ENCODE peak calls at places on chromosome 18, in ten cellular contexts. L, S, F, I, Z, H, J, O, Q and B are unnamed samples.

GRCh38 chr18:46051731-46052461 is 20.2 kb downstream of the PSTPIP2 start:
- DNase-seq in L (no peak), S (no peak), F (peak), I (no peak), Z (peak), H (peak), J (no peak), O (no peak), Q (peak), B (peak)

GRCh38 chr18:73669299-73669698 is 478.3 kb downstream of the FBXO15 start:
- DNase-seq in L (no peak), S (no peak), F (peak), I (no peak), Z (no peak), H (no peak), J (no peak), O (no peak), Q (no peak), B (no peak)

GRCh38 chr18:22913861-22914260 is 19.3 kb upstream of the RBBP8 start:
- DNase-seq in L (no peak), S (no peak), F (no peak), I (no peak), Z (no peak), H (no peak), J (peak), O (no peak), Q (no peak), B (no peak)

GRCh38 chr18:6055711-6056110 is 160.4 kb upstream of the TMEM200C start:
- DNase-seq in L (no peak), S (no peak), F (peak), I (no peak), Z (peak), H (peak), J (no peak), O (no peak), Q (peak), B (peak)

GRCh38 chr18:961644-962355 is 57.1 kb downstream of the ADCYAP1 start:
- DNase-seq in L (peak), S (peak), F (peak), I (peak), Z (no peak), H (peak), J (no peak), O (peak), Q (peak), B (peak)

GRCh38 chr18:44537521-44537920 is 143.2 kb upstream of the SETBP1 start:
- DNase-seq in L (no peak), S (no peak), F (peak), I (no peak), Z (peak), H (peak), J (no peak), O (no peak), Q (peak), B (peak)

GRCh38 chr18:59814872-59815271 is 84.9 kb upstream of the PMAIP1 start:
- DNase-seq in L (no peak), S (no peak), F (peak), I (no peak), Z (peak), H (peak), J (no peak), O (no peak), Q (peak), B (peak)

GRCh38 chr18:67608909-67609308 is 92.4 kb upstream of the DSEL start:
- DNase-seq in L (no peak), S (no peak), F (peak), I (no peak), Z (no peak), H (peak), J (no peak), O (no peak), Q (peak), B (peak)

GRCh38 chr18:56298935-56299334 is 339.5 kb downstream of the TXNL1 start:
- DNase-seq in L (no peak), S (no peak), F (peak), I (no peak), Z (no peak), H (peak), J (no peak), O (no peak), Q (no peak), B (peak)

GRCh38 chr18:23163786-23164583 is 28.7 kb downstream of the CABLES1 start:
- DNase-seq in L (no peak), S (no peak), F (no peak), I (no peak), Z (no peak), H (no peak), J (no peak), O (no peak), Q (no peak), B (no peak)

GRCh38 chr18:50647792-50648191 is 87.9 kb downstream of the MAPK4 start:
- DNase-seq in L (no peak), S (no peak), F (no peak), I (no peak), Z (no peak), H (no peak), J (no peak), O (no peak), Q (no peak), B (no peak)

GRCh38 chr18:6366776-6367175 is 47.9 kb downstream of the L3MBTL4 start:
- DNase-seq in L (no peak), S (no peak), F (no peak), I (no peak), Z (no peak), H (no peak), J (no peak), O (no peak), Q (no peak), B (no peak)

GRCh38 chr18:11983592-11983991 is 2.3 kb downstream of the IMPA2 start:
- DNase-seq in L (no peak), S (no peak), F (no peak), I (no peak), Z (no peak), H (no peak), J (no peak), O (no peak), Q (no peak), B (no peak)